ENCODE peak calls at places on chromosomes 7 and 10, in nine cellular contexts. One of them, this sample, is unnamed.
A peak's percentile ranks its signal among the peaks of the same experiment; 100 is the strongest.

GRCh38 chr10:132499367-132499685 is 38.3 kb upstream of the INPP5A start:
- DNase-seq in glutamatergic neuron: no peak
- DNase-seq in neural crest cell: no peak
- DNase-seq in BE2C: no peak
- DNase-seq in cardiac fibroblast: no peak
- DNase-seq in MM.1S: no peak
- DNase-seq in mucosa of descending colon: no peak
- DNase-seq in SK-N-SH: no peak
- DNase-seq in body of pancreas: no peak
- DNase-seq in this sample: no peak

GRCh38 chr7:5586279-5586962 is 162.8 kb upstream of the TNRC18 start:
- DNase-seq in glutamatergic neuron: no peak
- DNase-seq in neural crest cell: no peak
- DNase-seq in BE2C: no peak
- DNase-seq in cardiac fibroblast: no peak
- DNase-seq in MM.1S: no peak
- DNase-seq in mucosa of descending colon: no peak
- DNase-seq in SK-N-SH: peak; percentile 36
- DNase-seq in body of pancreas: no peak
- DNase-seq in this sample: no peak

GRCh38 chr7:121908042-121908441 is 35.1 kb downstream of the PTPRZ1 start:
- DNase-seq in glutamatergic neuron: no peak
- DNase-seq in neural crest cell: no peak
- DNase-seq in BE2C: no peak
- DNase-seq in cardiac fibroblast: no peak
- DNase-seq in MM.1S: no peak
- DNase-seq in mucosa of descending colon: no peak
- DNase-seq in SK-N-SH: no peak
- DNase-seq in body of pancreas: no peak
- DNase-seq in this sample: no peak

GRCh38 chr7:87021285-87021684 is 38.2 kb downstream of the ELAPOR2 start:
- DNase-seq in glutamatergic neuron: no peak
- DNase-seq in neural crest cell: no peak
- DNase-seq in BE2C: no peak
- DNase-seq in cardiac fibroblast: no peak
- DNase-seq in MM.1S: no peak
- DNase-seq in mucosa of descending colon: no peak
- DNase-seq in SK-N-SH: no peak
- DNase-seq in body of pancreas: no peak
- DNase-seq in this sample: no peak

GRCh38 chr7:3107889-3108570 is 64.4 kb upstream of the CARD11 start:
- DNase-seq in glutamatergic neuron: no peak
- DNase-seq in neural crest cell: no peak
- DNase-seq in BE2C: no peak
- DNase-seq in cardiac fibroblast: no peak
- DNase-seq in MM.1S: no peak
- DNase-seq in mucosa of descending colon: no peak
- DNase-seq in SK-N-SH: no peak
- DNase-seq in body of pancreas: no peak
- DNase-seq in this sample: no peak

GRCh38 chr7:94662548-94662947 is 6.6 kb upstream of the SGCE start:
- DNase-seq in glutamatergic neuron: no peak
- DNase-seq in neural crest cell: no peak
- DNase-seq in BE2C: no peak
- DNase-seq in cardiac fibroblast: no peak
- DNase-seq in MM.1S: peak; percentile 34
- DNase-seq in mucosa of descending colon: no peak
- DNase-seq in SK-N-SH: no peak
- DNase-seq in body of pancreas: no peak
- DNase-seq in this sample: no peak

GRCh38 chr7:26694156-26694555 is 170.2 kb downstream of the SKAP2 start:
- DNase-seq in glutamatergic neuron: no peak
- DNase-seq in neural crest cell: no peak
- DNase-seq in BE2C: no peak
- DNase-seq in cardiac fibroblast: no peak
- DNase-seq in MM.1S: no peak
- DNase-seq in mucosa of descending colon: no peak
- DNase-seq in SK-N-SH: peak; percentile 26
- DNase-seq in body of pancreas: no peak
- DNase-seq in this sample: no peak

GRCh38 chr10:62381385-62382102 is 7.4 kb downstream of the ZNF365 start:
- DNase-seq in glutamatergic neuron: no peak
- DNase-seq in neural crest cell: no peak
- DNase-seq in BE2C: no peak
- DNase-seq in cardiac fibroblast: no peak
- DNase-seq in MM.1S: no peak
- DNase-seq in mucosa of descending colon: no peak
- DNase-seq in SK-N-SH: no peak
- DNase-seq in body of pancreas: no peak
- DNase-seq in this sample: no peak

GRCh38 chr10:106216085-106216484 is 948.4 kb downstream of the SORCS1 start:
- DNase-seq in glutamatergic neuron: no peak
- DNase-seq in neural crest cell: no peak
- DNase-seq in BE2C: no peak
- DNase-seq in cardiac fibroblast: no peak
- DNase-seq in MM.1S: no peak
- DNase-seq in mucosa of descending colon: no peak
- DNase-seq in SK-N-SH: no peak
- DNase-seq in body of pancreas: no peak
- DNase-seq in this sample: no peak

GRCh38 chr10:124486635-124487034 is 25.0 kb downstream of the LHPP start:
- DNase-seq in glutamatergic neuron: no peak
- DNase-seq in neural crest cell: no peak
- DNase-seq in BE2C: no peak
- DNase-seq in cardiac fibroblast: no peak
- DNase-seq in MM.1S: no peak
- DNase-seq in mucosa of descending colon: no peak
- DNase-seq in SK-N-SH: no peak
- DNase-seq in body of pancreas: no peak
- DNase-seq in this sample: no peak

GRCh38 chr10:72727128-72727527 is 35.2 kb downstream of the MCU start:
- DNase-seq in glutamatergic neuron: no peak
- DNase-seq in neural crest cell: no peak
- DNase-seq in BE2C: no peak
- DNase-seq in cardiac fibroblast: no peak
- DNase-seq in MM.1S: no peak
- DNase-seq in mucosa of descending colon: no peak
- DNase-seq in SK-N-SH: peak; percentile 15
- DNase-seq in body of pancreas: no peak
- DNase-seq in this sample: no peak

DNA sequence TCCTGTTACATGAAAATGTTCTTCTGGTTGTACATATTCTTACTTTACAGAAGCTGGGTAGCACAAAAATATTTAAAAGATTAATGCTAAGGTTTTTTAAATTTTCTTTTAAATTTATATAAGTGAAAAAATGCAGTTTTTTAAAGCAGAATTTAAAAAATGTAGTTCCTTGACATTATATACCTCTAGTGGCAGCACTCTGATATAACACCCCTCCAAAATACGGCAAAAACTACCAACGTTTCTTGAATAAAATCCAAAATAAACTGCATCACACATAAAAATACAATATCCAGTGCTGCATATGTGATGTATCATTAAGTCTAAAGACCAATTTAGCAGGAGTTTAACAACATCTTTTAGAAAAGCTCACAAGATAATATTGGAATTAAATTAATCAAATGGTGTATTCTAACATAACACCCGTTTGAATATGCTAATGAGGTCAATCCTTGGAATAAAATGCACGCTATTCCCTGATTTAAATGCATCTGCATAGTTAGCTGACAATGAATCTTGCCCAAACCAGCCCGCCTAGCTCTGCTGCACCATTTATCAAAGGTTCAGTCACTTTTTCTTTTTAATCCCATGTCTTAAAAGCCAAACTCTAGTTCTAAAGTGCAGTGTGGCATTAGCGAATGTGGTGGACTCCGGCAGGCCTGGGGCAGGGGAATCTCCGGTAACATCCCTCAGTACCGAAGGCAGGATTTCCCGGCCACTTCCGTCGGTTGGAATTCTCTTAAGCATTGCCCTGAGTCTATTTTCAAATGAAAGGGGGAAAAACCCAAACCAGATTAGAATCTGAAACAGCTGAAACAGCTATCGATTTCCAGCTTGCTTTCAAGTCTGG is 1.2 kb downstream of the TCERG1L start:
- DNase-seq in glutamatergic neuron: no peak
- DNase-seq in neural crest cell: no peak
- DNase-seq in BE2C: no peak
- DNase-seq in cardiac fibroblast: no peak
- DNase-seq in MM.1S: no peak
- DNase-seq in mucosa of descending colon: no peak
- DNase-seq in SK-N-SH: no peak
- DNase-seq in body of pancreas: no peak
- DNase-seq in this sample: no peak
- TF ChIP-seq CTCF in glutamatergic neuron: peak; percentile 78
- TF ChIP-seq CTCF in neural crest cell: peak; percentile 69
- TF ChIP-seq CTCF in BE2C: no peak
- TF ChIP-seq CTCF in cardiac fibroblast: peak; percentile 30
- TF ChIP-seq CTCF in MM.1S: no peak
- TF ChIP-seq CTCF in mucosa of descending colon: no peak
- TF ChIP-seq CTCF in SK-N-SH: no peak
- TF ChIP-seq CTCF in body of pancreas: peak; percentile 21
- TF ChIP-seq CTCF in this sample: no peak

GRCh38 chr7:155415093-155415492 is 42.8 kb upstream of the EN2 start:
- DNase-seq in glutamatergic neuron: no peak
- DNase-seq in neural crest cell: no peak
- DNase-seq in BE2C: no peak
- DNase-seq in cardiac fibroblast: no peak
- DNase-seq in MM.1S: no peak
- DNase-seq in mucosa of descending colon: no peak
- DNase-seq in SK-N-SH: no peak
- DNase-seq in body of pancreas: no peak
- DNase-seq in this sample: no peak

GRCh38 chr7:155411718-155412415 is 46.1 kb upstream of the EN2 start:
- DNase-seq in glutamatergic neuron: no peak
- DNase-seq in neural crest cell: no peak
- DNase-seq in BE2C: no peak
- DNase-seq in cardiac fibroblast: no peak
- DNase-seq in MM.1S: no peak
- DNase-seq in mucosa of descending colon: no peak
- DNase-seq in SK-N-SH: no peak
- DNase-seq in body of pancreas: no peak
- DNase-seq in this sample: no peak

GRCh38 chr7:155414508-155414907 is 43.4 kb upstream of the EN2 start:
- DNase-seq in glutamatergic neuron: no peak
- DNase-seq in neural crest cell: no peak
- DNase-seq in BE2C: no peak
- DNase-seq in cardiac fibroblast: no peak
- DNase-seq in MM.1S: no peak
- DNase-seq in mucosa of descending colon: no peak
- DNase-seq in SK-N-SH: no peak
- DNase-seq in body of pancreas: no peak
- DNase-seq in this sample: no peak

GRCh38 chr7:155410436-155410835 is 47.5 kb upstream of the EN2 start:
- DNase-seq in glutamatergic neuron: no peak
- DNase-seq in neural crest cell: no peak
- DNase-seq in BE2C: no peak
- DNase-seq in cardiac fibroblast: no peak
- DNase-seq in MM.1S: no peak
- DNase-seq in mucosa of descending colon: no peak
- DNase-seq in SK-N-SH: no peak
- DNase-seq in body of pancreas: no peak
- DNase-seq in this sample: no peak

GRCh38 chr7:155412416-155413253 is 45.3 kb upstream of the EN2 start:
- DNase-seq in glutamatergic neuron: peak; percentile 79
- DNase-seq in neural crest cell: peak; percentile 69
- DNase-seq in BE2C: peak; percentile 69
- DNase-seq in cardiac fibroblast: peak; percentile 13
- DNase-seq in MM.1S: peak; percentile 49
- DNase-seq in mucosa of descending colon: peak; percentile 78
- DNase-seq in SK-N-SH: peak; percentile 88
- DNase-seq in body of pancreas: peak; percentile 62
- DNase-seq in this sample: peak; percentile 47
- TF ChIP-seq CTCF in glutamatergic neuron: peak; percentile 81
- TF ChIP-seq CTCF in neural crest cell: peak; percentile 78
- TF ChIP-seq CTCF in BE2C: peak; percentile 75
- TF ChIP-seq CTCF in cardiac fibroblast: peak; percentile 39
- TF ChIP-seq CTCF in MM.1S: peak; percentile 64
- TF ChIP-seq CTCF in mucosa of descending colon: peak; percentile 46
- TF ChIP-seq CTCF in SK-N-SH: peak; percentile 71
- TF ChIP-seq CTCF in body of pancreas: peak; percentile 69
- TF ChIP-seq CTCF in this sample: peak; percentile 59

DNA sequence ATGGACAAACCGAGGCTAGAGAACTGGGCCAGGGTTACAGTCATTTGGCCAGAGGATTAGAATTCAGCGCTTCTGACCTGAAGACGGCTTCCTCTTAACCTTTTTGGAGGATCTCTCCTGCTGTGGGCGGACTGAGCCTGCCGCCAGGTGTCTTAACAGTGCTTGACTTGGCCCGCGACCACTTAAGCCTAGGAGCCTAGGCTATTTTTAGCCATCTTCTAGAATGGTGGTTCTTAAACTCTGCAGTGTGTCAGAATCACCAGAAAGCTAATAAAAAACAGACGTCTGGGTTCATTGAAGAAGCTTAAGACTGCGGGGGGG is 722 bp downstream of the MDH2 start:
- DNase-seq in glutamatergic neuron: no peak
- DNase-seq in neural crest cell: no peak
- DNase-seq in BE2C: no peak
- DNase-seq in cardiac fibroblast: no peak
- DNase-seq in MM.1S: peak; percentile 59
- DNase-seq in mucosa of descending colon: no peak
- DNase-seq in SK-N-SH: peak; percentile 57
- DNase-seq in body of pancreas: no peak
- DNase-seq in this sample: no peak
- TF ChIP-seq CTCF in glutamatergic neuron: no peak
- TF ChIP-seq CTCF in neural crest cell: no peak
- TF ChIP-seq CTCF in BE2C: peak; percentile 18
- TF ChIP-seq CTCF in cardiac fibroblast: peak; percentile 31
- TF ChIP-seq CTCF in MM.1S: peak; percentile 19
- TF ChIP-seq CTCF in mucosa of descending colon: no peak
- TF ChIP-seq CTCF in SK-N-SH: peak; percentile 37
- TF ChIP-seq CTCF in body of pancreas: peak; percentile 15
- TF ChIP-seq CTCF in this sample: no peak

DNA sequence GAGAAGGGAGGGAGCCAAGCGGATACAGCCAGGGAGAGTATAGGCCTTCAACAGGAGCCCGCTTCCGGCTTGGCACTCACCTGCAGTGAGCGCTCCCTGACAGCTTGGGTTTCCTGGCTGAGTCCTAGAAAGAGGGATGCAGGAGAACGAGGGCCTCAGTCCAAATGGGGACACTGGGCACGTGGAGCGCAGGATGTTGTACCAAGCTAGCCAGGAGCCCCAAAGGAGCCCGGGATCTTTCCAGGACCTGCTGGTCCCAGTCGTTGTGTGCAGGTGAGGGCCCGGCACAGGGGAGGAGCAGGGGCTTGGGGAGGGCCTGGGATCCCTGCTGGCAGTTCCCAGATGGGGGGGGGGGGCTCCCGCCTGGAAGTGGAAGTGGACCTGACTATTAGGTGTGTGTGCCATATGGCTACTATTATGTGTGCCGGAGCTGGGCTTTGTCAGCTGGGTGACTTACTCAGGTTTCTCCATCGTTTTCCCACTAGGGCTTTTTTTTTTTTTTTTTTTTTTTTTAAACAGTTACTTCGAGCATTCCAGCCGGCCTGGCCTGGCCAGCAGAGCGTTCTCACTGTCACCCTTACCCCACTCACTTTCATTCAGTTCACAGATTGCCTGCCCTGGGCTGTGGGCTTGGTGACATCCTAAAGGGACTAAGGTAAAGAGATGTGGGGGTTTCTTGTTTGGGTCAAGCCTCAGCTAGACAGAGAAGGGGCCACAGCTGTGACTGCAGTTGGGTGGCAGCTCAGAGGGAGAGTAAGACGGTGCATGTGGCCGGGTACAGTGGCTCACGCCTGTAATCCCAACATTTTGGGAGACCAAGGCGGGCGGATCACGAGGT is 3.8 kb downstream of the AGAP3 start:
- DNase-seq in glutamatergic neuron: no peak
- DNase-seq in neural crest cell: no peak
- DNase-seq in BE2C: no peak
- DNase-seq in cardiac fibroblast: no peak
- DNase-seq in MM.1S: no peak
- DNase-seq in mucosa of descending colon: no peak
- DNase-seq in SK-N-SH: no peak
- DNase-seq in body of pancreas: no peak
- DNase-seq in this sample: no peak
- TF ChIP-seq CTCF in glutamatergic neuron: no peak
- TF ChIP-seq CTCF in neural crest cell: no peak
- TF ChIP-seq CTCF in BE2C: no peak
- TF ChIP-seq CTCF in cardiac fibroblast: no peak
- TF ChIP-seq CTCF in MM.1S: no peak
- TF ChIP-seq CTCF in mucosa of descending colon: no peak
- TF ChIP-seq CTCF in SK-N-SH: no peak
- TF ChIP-seq CTCF in body of pancreas: no peak
- TF ChIP-seq CTCF in this sample: no peak